ENCODE peak calls at places on chromosome 1, in six cellular contexts. C is mesenchymal stem cell, A is body of pancreas, P is brain microvascular endothelial cell, O is psoas muscle, W is SK-N-SH. K is an unnamed sample.

GRCh38 chr1:166875302-166875733 is 746 bp downstream of the TADA1 start:
- DNase-seq in O (no peak), C (no peak), P (no peak), A (no peak), W (no peak), K (no peak)

GRCh38 chr1:236904874-236905741 is 99.1 kb downstream of the MT1HL1 start:
- DNase-seq in O (peak; percentile 19), C (peak; percentile 83), A (no peak), W (no peak), P (peak; percentile 79), K (no peak)

GRCh38 chr1:40880813-40881549 is 18.8 kb upstream of the CITED4 start:
- DNase-seq in C (no peak), A (no peak), O (no peak), W (no peak), P (no peak), K (no peak)

GRCh38 chr1:167555971-167556714 is 2.6 kb upstream of the CREG1 start:
- DNase-seq in O (peak; percentile 69), A (peak; percentile 87), P (peak; percentile 79), W (peak; percentile 59), C (peak; percentile 74), K (peak; percentile 67)

GRCh38 chr1:57794078-57794477 is 370.2 kb upstream of the DAB1 start:
- DNase-seq in P (no peak), W (no peak), A (no peak), O (no peak), C (no peak), K (no peak)

GRCh38 chr1:154420172-154420571 is 15.0 kb downstream of the IL6R start:
- DNase-seq in W (peak; percentile 46), P (peak; percentile 86), A (peak; percentile 90), O (peak; percentile 90), C (peak; percentile 93), K (no peak)

GRCh38 chr1:201535046-201535777 is 3.7 kb upstream of the NAV1 start:
- DNase-seq in W (no peak), A (no peak), O (no peak), P (no peak), C (peak; percentile 84), K (no peak)

GRCh38 chr1:215476541-215476940 is 90.6 kb upstream of the KCTD3 start:
- DNase-seq in O (no peak), P (no peak), A (no peak), W (no peak), C (peak; percentile 60), K (no peak)

GRCh38 chr1:53061859-53062714 is at the start of gene PODN:
- DNase-seq in A (no peak), W (peak; percentile 86), O (peak; percentile 71), C (peak; percentile 39), P (no peak), K (no peak)

GRCh38 chr1:166470057-166470456 is 303.3 kb upstream of the FAM78B start:
- DNase-seq in C (no peak), P (no peak), W (no peak), A (no peak), O (no peak), K (no peak)

GRCh38 chr1:209854196-209854595 is 26.4 kb downstream of the UTP25 start:
- DNase-seq in C (no peak), A (no peak), P (no peak), W (peak; percentile 30), O (no peak), K (no peak)

GRCh38 chr1:156421062-156421938 is 52.3 kb downstream of the RHBG start:
- DNase-seq in O (peak; percentile 81), W (peak; percentile 98), A (peak; percentile 72), P (peak; percentile 47), C (peak; percentile 63), K (peak; percentile 61)

GRCh38 chr1:78009836-78010235 is 5.1 kb downstream of the DNAJB4 start:
- DNase-seq in A (no peak), W (no peak), C (peak; percentile 17), O (no peak), P (no peak), K (no peak)

GRCh38 chr1:212040629-212041028 is 5.1 kb downstream of the DTL start:
- DNase-seq in A (no peak), W (no peak), O (no peak), C (peak; percentile 15), P (no peak), K (no peak)

GRCh38 chr1:187942986-187943385 is 1114.2 kb downstream of the PLA2G4A start:
- DNase-seq in C (no peak), A (no peak), O (no peak), W (no peak), P (no peak), K (no peak)

GRCh38 chr1:155177192-155177917 is 3.7 kb downstream of the TRIM46 start:
- DNase-seq in O (no peak), P (no peak), A (peak; percentile 73), W (peak; percentile 14), C (no peak), K (no peak)

GRCh38 chr1:97050501-97050900 is 328.9 kb downstream of the PTBP2 start:
- DNase-seq in A (no peak), O (no peak), C (peak; percentile 49), W (peak; percentile 3), P (peak; percentile 48), K (no peak)

GRCh38 chr1:57576750-57577149 is 152.9 kb upstream of the DAB1 start:
- DNase-seq in A (peak; percentile 12), C (no peak), O (no peak), W (no peak), P (no peak), K (no peak)

GRCh38 chr1:100009458-100009857 is 39.7 kb downstream of the SLC35A3 start:
- DNase-seq in O (no peak), C (peak; percentile 51), W (no peak), P (peak; percentile 49), A (no peak), K (no peak)

GRCh38 chr1:213761845-213762407 is 225.8 kb upstream of the PROX1 start:
- DNase-seq in P (no peak), O (no peak), C (no peak), W (no peak), A (no peak), K (no peak)

GRCh38 chr1:209504571-209504970 is 78.9 kb upstream of the CAMK1G start:
- DNase-seq in C (no peak), W (no peak), P (no peak), O (no peak), A (no peak), K (no peak)

GRCh38 chr1:98940680-98941079 is 64.0 kb downstream of the PLPPR5 start:
- DNase-seq in O (no peak), A (no peak), P (peak; percentile 69), C (no peak), W (no peak), K (no peak)

GRCh38 chr1:228043281-228043845 is 36.6 kb downstream of the WNT3A start:
- DNase-seq in W (no peak), O (no peak), P (no peak), A (no peak), C (no peak), K (no peak)

GRCh38 chr1:53738205-53739108 is 507 bp downstream of the GLIS1 start:
- DNase-seq in W (peak; percentile 57), P (no peak), A (no peak), O (peak; percentile 20), C (no peak), K (no peak)

GRCh38 chr1:185450123-185450788 is 133.2 kb upstream of the IVNS1ABP start:
- DNase-seq in W (no peak), P (no peak), A (no peak), C (no peak), O (no peak), K (no peak)

GRCh38 chr1:245416771-245417170 is 262.0 kb downstream of the KIF26B start:
- DNase-seq in W (no peak), A (no peak), C (no peak), P (no peak), O (no peak), K (no peak)

GRCh38 chr1:114468710-114469468 is 42.1 kb downstream of the TRIM33 start:
- DNase-seq in W (no peak), A (no peak), O (no peak), P (no peak), C (peak; percentile 12), K (no peak)

GRCh38 chr1:226766565-226766964 is 27.5 kb upstream of the ITPKB start:
- DNase-seq in W (no peak), A (no peak), O (no peak), P (no peak), C (no peak), K (no peak)

GRCh38 chr1:226762988-226763740 is 24.1 kb upstream of the ITPKB start:
- DNase-seq in O (no peak), A (no peak), W (no peak), P (no peak), C (peak; percentile 25), K (no peak)

GRCh38 chr1:226763741-226764264 is 24.7 kb upstream of the ITPKB start:
- DNase-seq in O (no peak), A (no peak), C (peak; percentile 98), W (peak; percentile 33), P (peak; percentile 95), K (no peak)

GRCh38 chr1:226762055-226762454 is 23.0 kb upstream of the ITPKB start:
- DNase-seq in A (no peak), W (no peak), P (no peak), O (no peak), C (no peak), K (no peak)

DNA sequence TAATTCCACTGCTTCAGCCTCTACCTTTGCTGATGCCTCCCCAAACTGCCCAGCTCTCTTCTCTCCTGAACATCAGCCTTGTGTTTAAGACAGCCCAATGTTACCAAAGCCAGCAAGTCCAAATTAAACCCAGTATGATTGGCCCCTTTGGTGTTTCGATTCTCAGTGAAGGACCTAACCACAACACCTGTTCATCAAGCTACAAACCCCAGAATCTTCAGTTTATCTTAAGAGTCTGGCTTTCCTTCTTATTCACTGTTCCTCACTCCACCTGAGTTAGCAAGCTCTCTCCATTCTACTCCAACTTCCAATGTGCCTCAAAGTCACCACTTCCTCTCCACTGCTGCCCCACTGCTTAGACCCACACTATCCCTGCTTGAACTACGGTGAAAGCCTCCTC is 25.5 kb upstream of the ITPKB start:
- DNase-seq in C (peak; percentile 14), O (no peak), P (no peak), W (no peak), A (no peak), K (no peak)
- H3K4me3 ChIP-seq in C (no peak overlapping the region), O (no peak overlapping the region), P (no peak overlapping the region), W (no peak overlapping the region), A (no peak overlapping the region), K (no peak overlapping the region)

DNA sequence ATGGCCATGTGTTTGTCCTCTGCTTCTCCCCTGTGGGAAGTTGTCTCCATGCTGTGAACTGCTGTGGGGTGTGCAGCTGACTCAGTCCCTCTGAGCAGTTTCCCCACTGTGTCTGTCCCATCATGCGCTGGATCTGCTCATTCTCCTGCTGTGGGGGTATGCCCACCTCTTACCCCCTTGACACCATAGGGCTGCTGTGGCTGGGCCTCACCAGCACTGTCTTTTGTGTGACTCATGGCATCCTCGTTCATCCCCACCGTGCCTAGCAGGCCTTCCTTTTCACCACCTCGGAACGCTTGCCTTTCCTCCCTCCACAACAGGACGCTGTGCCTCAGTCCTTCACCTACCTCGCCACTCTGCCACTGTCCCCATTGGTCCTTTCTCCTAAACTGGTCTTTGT is 27.3 kb downstream of the VANGL2 start:
- DNase-seq in P (no peak), C (no peak), O (no peak), W (no peak), A (no peak), K (no peak)
- H3K27ac ChIP-seq in P (no peak overlapping the region), C (peak overlapping the region; percentile 36), O (no peak overlapping the region), W (no peak overlapping the region), A (no peak overlapping the region), K (peak overlapping the region; percentile 3)

GRCh38 chr1:203465943-203466342 is 9.7 kb upstream of the PRELP start:
- DNase-seq in P (no peak), C (no peak), A (no peak), O (peak; percentile 58), W (no peak), K (no peak)
- H3K27me3 ChIP-seq in P (peaks cover 2% of the 10 kb centered on the region), C (no peaks in the 10 kb centered on the region), A (no peaks in the 10 kb centered on the region), O (peaks cover 2% of the 10 kb centered on the region), W (no peaks in the 10 kb centered on the region), K (peaks cover 6% of the 10 kb centered on the region)

GRCh38 chr1:32159189-32159588 is 20.3 kb upstream of the TXLNA start:
- DNase-seq in W (no peak), O (no peak), A (no peak), P (no peak), C (no peak), K (no peak)
- H3K4me3 ChIP-seq in W (no peak overlapping the region), O (no peak overlapping the region), A (no peak overlapping the region), P (no peak overlapping the region), C (no peak overlapping the region), K (no peak overlapping the region)

K was measured in CD8-positive, alpha-beta memory T cell.